ENCODE peak calls at places on chromosome 12, in seven cellular contexts. I is amniotic stem cell; Y is NCI-H446 treated with DMSO at 0.1 percent for 48 hours; E is activated naive CD8-positive, alpha-beta T cell treated with anti-CD3 and anti-CD28 coated beads, Interleukin-2, amount 50 U/mL, for 24 hours; W is psoas muscle; K is NCI-H510A treated with DMSO at 0.1 percent for 48 hours; J is mesenchymal stem cell. Q is an unnamed sample.

GRCh38 chr12:110590806-110591326 is 7.7 kb upstream of the PPTC7 start:
- DNase-seq in K (no peak), E (no peak), Y (no peak), I (peak), W (no peak), J (peak), Q (no peak)

GRCh38 chr12:91098942-91099341 is 12.4 kb downstream of the LUM start:
- DNase-seq in W (no peak), I (peak), Y (no peak), K (no peak), E (no peak), J (peak), Q (no peak)

GRCh38 chr12:64611430-64612286 is 1.4 kb downstream of the RASSF3 start:
- DNase-seq in E (peak), W (peak), K (peak), I (no peak), Y (no peak), J (peak), Q (no peak)

GRCh38 chr12:57430117-57430930 is 519 bp downstream of the R3HDM2 start:
- DNase-seq in I (no peak), E (no peak), J (peak), Y (no peak), W (peak), K (peak), Q (no peak)

GRCh38 chr12:93174048-93174447 is 203.7 kb upstream of the NUDT4 start:
- DNase-seq in K (no peak), Y (peak), J (peak), E (no peak), W (no peak), I (no peak), Q (no peak)

GRCh38 chr12:5716991-5717390 is 228.1 kb downstream of the ANO2 start:
- DNase-seq in J (no peak), Y (no peak), K (no peak), E (no peak), W (no peak), I (no peak), Q (no peak)

GRCh38 chr12:11771356-11771755 is 121.9 kb downstream of the ETV6 start:
- DNase-seq in Y (no peak), E (no peak), K (no peak), I (no peak), W (no peak), J (peak), Q (no peak)

GRCh38 chr12:101552277-101552676 is 42.5 kb upstream of the MYBPC1 start:
- DNase-seq in J (peak), E (no peak), I (no peak), Y (peak), W (peak), K (no peak), Q (no peak)

GRCh38 chr12:642633-643477 is 20.4 kb downstream of the NINJ2 start:
- DNase-seq in W (peak), E (peak), J (peak), K (peak), Y (no peak), I (no peak), Q (peak)

GRCh38 chr12:65923228-65923627 is 98.9 kb downstream of the HMGA2 start:
- DNase-seq in J (no peak), W (no peak), K (no peak), Y (no peak), I (no peak), E (no peak), Q (peak)

GRCh38 chr12:1099158-1099557 is 108.1 kb downstream of the ERC1 start:
- DNase-seq in J (no peak), K (no peak), W (no peak), I (no peak), E (peak), Y (no peak), Q (no peak)

GRCh38 chr12:128872303-128872702 is 19.0 kb downstream of the GLT1D1 start:
- DNase-seq in E (no peak), W (no peak), Y (no peak), K (no peak), I (no peak), J (no peak), Q (no peak)

GRCh38 chr12:11576104-11576503 is 73.4 kb upstream of the ETV6 start:
- DNase-seq in I (no peak), K (no peak), Y (no peak), W (no peak), E (peak), J (peak), Q (no peak)

GRCh38 chr12:7142809-7143465 is 12.8 kb downstream of the CLSTN3 start:
- DNase-seq in I (no peak), J (no peak), Y (no peak), K (no peak), E (no peak), W (no peak), Q (no peak)

Q was measured in KG1.